ENCODE peak calls at places on chromosomes 16 and 17, in ten cellular contexts. F is AG04450; A is LNCaP clone FGC; E is hepatocyte; G is GM12865; Z is right atrium auricular region; W is fibroblast of lung; J is body of pancreas; C is CD8-positive, alpha-beta memory T cell; I is small intestine. K is an unnamed sample.

GRCh38 chr16:34758835-34759234 is 1299.4 kb downstream of the TP53TG3F start:
- DNase-seq in F (no peak), A (no peak), E (no peak), G (no peak), Z (no peak), W (no peak), J (no peak), C (no peak), I (no peak), K (no peak)

GRCh38 chr16:57427824-57428223 is 19.4 kb downstream of the CIAPIN1 start:
- DNase-seq in F (no peak), A (no peak), E (no peak), G (no peak), Z (no peak), W (no peak), J (no peak), C (no peak), I (no peak), K (no peak)

GRCh38 chr16:46789075-46789474 is 40.9 kb upstream of the MYLK3 start:
- DNase-seq in F (no peak), A (peak), E (no peak), G (no peak), Z (no peak), W (no peak), J (no peak), C (no peak), I (no peak), K (no peak)

GRCh38 chr17:13107726-13108235 is 90.0 kb upstream of the ELAC2 start:
- DNase-seq in F (no peak), A (no peak), E (no peak), G (no peak), Z (no peak), W (no peak), J (no peak), C (no peak), I (no peak), K (peak)

GRCh38 chr17:61250335-61250890 is 149.2 kb upstream of the TBX2 start:
- DNase-seq in F (no peak), A (no peak), E (peak), G (no peak), Z (no peak), W (peak), J (no peak), C (no peak), I (no peak), K (no peak)

GRCh38 chr16:59719121-59719520 is 985.0 kb upstream of the GOT2 start:
- DNase-seq in F (no peak), A (no peak), E (no peak), G (no peak), Z (no peak), W (peak), J (no peak), C (no peak), I (no peak), K (no peak)

GRCh38 chr17:40605301-40605700 is 40.0 kb upstream of the CCR7 start:
- DNase-seq in F (no peak), A (no peak), E (no peak), G (no peak), Z (no peak), W (no peak), J (no peak), C (peak), I (no peak), K (no peak)

GRCh38 chr16:87465306-87465705 is 27.5 kb downstream of the ZCCHC14 start:
- DNase-seq in F (peak), A (no peak), E (peak), G (no peak), Z (peak), W (peak), J (peak), C (no peak), I (peak), K (no peak)

GRCh38 chr16:11052080-11052808 is 107.9 kb downstream of the CLEC16A start:
- DNase-seq in F (no peak), A (no peak), E (no peak), G (peak), Z (no peak), W (peak), J (no peak), C (peak), I (peak), K (peak)

GRCh38 chr17:353838-354234 is 1.2 kb upstream of the RPH3AL start:
- DNase-seq in F (no peak), A (no peak), E (no peak), G (no peak), Z (no peak), W (no peak), J (no peak), C (no peak), I (no peak), K (no peak)

GRCh38 chr16:80837421-80838263 is 33.2 kb upstream of the CDYL2 start:
- DNase-seq in F (no peak), A (peak), E (no peak), G (no peak), Z (no peak), W (no peak), J (no peak), C (no peak), I (no peak), K (no peak)

GRCh38 chr17:42568341-42569111 is 1.6 kb downstream of the MLX start:
- DNase-seq in F (no peak), A (no peak), E (no peak), G (no peak), Z (no peak), W (no peak), J (no peak), C (no peak), I (no peak), K (no peak)
- H3K4me3 ChIP-seq in F (no peak), A (no peak), E (no peak), G (no peak), Z (no peak), W (no peak), J (no peak), C (no peak), I (no peak), K (no peak)

GRCh38 chr16:52078716-52079655 is 468.0 kb downstream of the TOX3 start:
- DNase-seq in F (no peak), A (no peak), E (no peak), G (no peak), Z (no peak), W (no peak), J (no peak), C (no peak), I (no peak), K (no peak)
- H3K4me3 ChIP-seq in F (no peak), A (no peak), E (no peak), G (no peak), Z (no peak), W (no peak), J (no peak), C (no peak), I (no peak), K (no peak)

DNA sequence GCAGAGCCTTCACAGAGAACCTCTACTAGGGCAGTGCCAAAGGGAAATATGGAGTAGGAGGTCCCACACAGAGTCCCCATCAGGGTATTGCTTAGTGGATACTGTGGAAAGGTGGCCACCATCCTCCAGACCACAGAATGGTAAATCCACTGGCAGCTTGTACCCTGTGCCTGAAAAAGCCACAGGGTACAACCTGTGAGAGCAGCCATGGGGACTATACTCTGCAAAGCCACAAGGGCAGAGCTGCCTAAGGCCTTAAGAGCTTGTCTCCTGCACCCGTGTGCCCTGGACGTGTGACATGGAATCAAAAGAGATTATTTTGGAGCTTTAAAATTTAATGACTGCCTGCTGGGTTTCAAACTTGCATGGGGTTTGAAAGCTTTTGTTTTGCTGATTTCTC is 118.0 kb upstream of the SEC14L1 start:
- DNase-seq in F (no peak), A (no peak), E (no peak), G (no peak), Z (no peak), W (no peak), J (no peak), C (no peak), I (no peak), K (no peak)
- H3K4me3 ChIP-seq in F (no peak), A (no peak), E (no peak), G (no peak), Z (no peak), W (no peak), J (no peak), C (no peak), I (no peak), K (no peak)

GRCh38 chr17:17685775-17686291 is 4.6 kb downstream of the RAI1 start:
- DNase-seq in F (peak), A (no peak), E (peak), G (peak), Z (no peak), W (peak), J (peak), C (no peak), I (peak), K (peak)
- H3K4me3 ChIP-seq in F (peak), A (peak), E (no peak), G (peak), Z (no peak), W (no peak), J (no peak), C (no peak), I (no peak), K (no peak)

DNA sequence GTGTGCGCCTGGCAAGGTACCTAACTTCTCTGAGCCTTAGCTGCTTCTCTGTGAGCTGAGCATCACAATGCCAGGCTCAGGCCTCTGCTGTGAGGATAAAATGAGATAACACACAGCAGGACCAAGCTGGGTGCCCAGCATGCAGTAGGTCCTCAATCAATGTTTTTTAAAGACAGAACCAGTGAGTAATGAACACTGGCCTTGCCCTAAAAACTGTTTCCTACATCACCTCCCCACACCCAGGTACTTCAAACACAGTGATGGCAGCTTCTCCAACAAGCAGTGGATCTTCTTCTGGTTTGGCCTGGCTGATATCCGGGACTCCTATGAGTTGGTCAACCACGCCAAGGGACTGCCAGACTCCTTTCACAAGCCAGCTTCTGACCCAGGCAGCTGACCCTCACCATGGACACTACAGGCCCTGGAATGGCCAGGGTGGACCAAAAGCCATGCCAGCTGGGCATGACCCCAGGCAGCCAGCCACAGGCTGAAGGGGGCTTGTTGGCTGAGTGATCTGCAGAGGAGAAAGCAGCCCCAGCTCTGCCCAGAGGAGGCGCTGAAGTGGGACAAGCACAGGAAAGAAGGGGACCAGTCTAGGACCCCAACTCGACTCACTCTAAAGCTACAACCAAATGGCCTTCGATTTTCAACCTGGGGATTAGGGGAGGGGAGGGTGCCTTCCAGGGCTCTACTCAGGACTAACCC is 3.9 kb downstream of the NAGS start:
- DNase-seq in F (no peak), A (no peak), E (no peak), G (no peak), Z (no peak), W (no peak), J (no peak), C (no peak), I (no peak), K (no peak)
- H3K4me3 ChIP-seq in F (peak), A (no peak), E (no peak), G (no peak), Z (no peak), W (peak), J (no peak), C (peak), I (no peak), K (peak)

GRCh38 chr17:32264823-32265191 is 825 bp upstream of the RHBDL3 start:
- DNase-seq in F (no peak), A (no peak), E (no peak), G (no peak), Z (no peak), W (no peak), J (no peak), C (no peak), I (no peak), K (no peak)
- H3K4me3 ChIP-seq in F (no peak), A (no peak), E (no peak), G (no peak), Z (no peak), W (no peak), J (no peak), C (no peak), I (no peak), K (no peak)

GRCh38 chr17:67491009-67491677 is 114.1 kb downstream of the PITPNC1 start:
- DNase-seq in F (peak), A (no peak), E (peak), G (no peak), Z (peak), W (peak), J (peak), C (no peak), I (no peak), K (peak)

GRCh38 chr17:67490471-67490870 is 113.4 kb downstream of the PITPNC1 start:
- DNase-seq in F (no peak), A (no peak), E (no peak), G (no peak), Z (no peak), W (no peak), J (peak), C (no peak), I (no peak), K (no peak)

GRCh38 chr17:67492824-67493490 is 115.9 kb downstream of the PITPNC1 start:
- DNase-seq in F (no peak), A (no peak), E (no peak), G (no peak), Z (no peak), W (no peak), J (no peak), C (no peak), I (no peak), K (no peak)

GRCh38 chr17:67492251-67492740 is 115.2 kb downstream of the PITPNC1 start:
- DNase-seq in F (no peak), A (no peak), E (no peak), G (no peak), Z (no peak), W (no peak), J (no peak), C (no peak), I (no peak), K (no peak)

DNA sequence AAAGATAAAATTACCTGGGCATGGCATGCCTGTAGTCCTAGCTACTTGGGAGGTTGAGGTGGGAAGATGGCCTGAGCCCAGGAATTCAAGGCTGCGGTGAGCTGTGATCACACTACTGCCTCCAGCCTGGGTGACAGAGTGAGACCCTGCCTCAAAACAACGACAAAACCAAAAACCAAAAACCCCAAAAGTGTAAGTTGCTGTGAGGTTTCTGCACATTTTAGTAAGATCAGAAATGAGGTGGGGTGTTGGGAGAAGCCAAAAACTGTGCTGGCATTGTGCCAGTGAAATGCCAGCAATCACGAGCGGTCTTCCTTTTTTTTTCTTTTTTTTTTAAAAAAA is 114.6 kb downstream of the PITPNC1 start:
- DNase-seq in F (no peak), A (no peak), E (no peak), G (no peak), Z (no peak), W (no peak), J (peak), C (no peak), I (no peak), K (no peak)
- H3K4me3 ChIP-seq in F (no peak), A (no peak), E (no peak), G (no peak), Z (no peak), W (no peak), J (no peak), C (no peak), I (no peak), K (no peak)

DNA sequence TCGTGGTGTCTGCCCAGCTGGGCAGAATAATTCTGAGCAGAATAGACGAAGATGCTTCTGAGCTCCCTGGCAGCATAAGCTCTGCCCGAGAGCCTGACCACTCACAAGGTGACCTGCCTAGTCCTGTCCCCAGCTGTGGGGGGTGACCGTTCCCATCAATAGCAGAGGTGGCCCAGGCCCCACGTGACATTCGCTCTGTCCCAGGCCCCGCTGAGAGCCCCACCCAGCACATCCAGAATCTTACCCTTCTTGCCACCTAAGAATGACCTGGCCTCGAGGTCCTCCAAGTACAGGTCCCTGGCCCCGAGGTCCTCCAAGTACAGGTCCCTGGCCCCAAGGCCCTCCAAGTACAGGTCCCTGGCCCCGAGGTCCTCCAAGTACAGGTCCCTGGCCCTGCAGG is 695 bp upstream of the TMEM204 start:
- DNase-seq in F (no peak), A (no peak), E (no peak), G (no peak), Z (no peak), W (no peak), J (no peak), C (no peak), I (no peak), K (no peak)
- H3K4me3 ChIP-seq in F (no peak), A (no peak), E (no peak), G (no peak), Z (peak), W (no peak), J (no peak), C (peak), I (no peak), K (no peak)

DNA sequence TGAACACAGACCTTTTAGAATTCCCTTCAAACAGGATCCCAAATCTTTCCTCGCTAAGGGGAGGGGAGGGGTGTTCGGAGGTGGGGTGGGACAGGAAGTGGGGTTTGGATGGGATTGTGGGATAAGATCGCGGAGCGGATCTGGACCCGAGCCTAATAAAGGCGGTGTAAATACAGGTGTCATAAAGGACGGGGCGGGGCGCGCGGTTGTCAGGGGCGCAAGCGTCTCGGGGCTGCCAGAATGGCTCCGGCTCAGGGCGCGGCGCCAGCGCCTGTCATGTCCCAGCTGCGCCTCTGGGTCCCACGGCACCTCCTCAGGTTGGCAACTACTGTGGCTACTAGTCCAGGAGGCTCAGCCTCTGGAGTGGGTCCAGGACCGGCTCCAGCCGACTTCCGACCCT is 59.8 kb upstream of the FBXO47 start:
- DNase-seq in F (no peak), A (peak), E (peak), G (no peak), Z (peak), W (peak), J (peak), C (peak), I (peak), K (no peak)
- H3K4me3 ChIP-seq in F (peak), A (peak), E (peak), G (no peak), Z (peak), W (no peak), J (no peak), C (peak), I (peak), K (no peak)